ENCODE peak calls at places on chromosomes 7 and 10, in seven cellular contexts. Y, M, F, J, T, D and P are unnamed samples.

GRCh38 chr10:124296121-124296812 is 122.5 kb downstream of the OAT start:
- DNase-seq in Y (no peak), M (no peak), F (no peak), J (no peak), T (peak; percentile 81), D (no peak), P (no peak)

GRCh38 chr10:78995977-78996355 is 72.8 kb upstream of the ZMIZ1 start:
- DNase-seq in Y (no peak), M (no peak), F (no peak), J (no peak), T (no peak), D (no peak), P (no peak)

GRCh38 chr10:99941942-99942835 is 67.6 kb downstream of the DNMBP start:
- DNase-seq in Y (no peak), M (no peak), F (no peak), J (no peak), T (peak; percentile 84), D (no peak), P (no peak)

GRCh38 chr7:128921866-128922440 is 11.4 kb upstream of the KCP start:
- DNase-seq in Y (no peak), M (no peak), F (no peak), J (no peak), T (no peak), D (no peak), P (no peak)

GRCh38 chr10:131790021-131790420 is 110.8 kb upstream of the PPP2R2D start:
- DNase-seq in Y (peak; percentile 52), M (no peak), F (no peak), J (no peak), T (peak; percentile 32), D (no peak), P (no peak)

GRCh38 chr7:21884496-21884895 is 61.2 kb downstream of the CDCA7L start:
- DNase-seq in Y (no peak), M (no peak), F (no peak), J (no peak), T (no peak), D (no peak), P (no peak)

GRCh38 chr7:141418087-141418486 is 133.1 kb upstream of the AGK start:
- DNase-seq in Y (no peak), M (no peak), F (no peak), J (no peak), T (peak; percentile 55), D (no peak), P (no peak)

GRCh38 chr7:151890355-151891004 is 13.6 kb upstream of the PRKAG2 start:
- DNase-seq in Y (no peak), M (no peak), F (no peak), J (no peak), T (peak; percentile 73), D (no peak), P (no peak)

GRCh38 chr7:116491887-116492653 is 7.5 kb upstream of the CAV2 start:
- DNase-seq in Y (no peak), M (no peak), F (no peak), J (no peak), T (no peak), D (no peak), P (no peak)

GRCh38 chr7:38628630-38629385 is 2.4 kb downstream of the AMPH start:
- DNase-seq in Y (no peak), M (no peak), F (no peak), J (no peak), T (no peak), D (no peak), P (no peak)

GRCh38 chr10:48946891-48947500 is 7.4 kb upstream of the LRRC18 start:
- DNase-seq in Y (no peak), M (no peak), F (no peak), J (no peak), T (no peak), D (no peak), P (no peak)

GRCh38 chr7:7321681-7322080 is 139.3 kb downstream of the C1GALT1 start:
- DNase-seq in Y (no peak), M (no peak), F (peak; percentile 90), J (no peak), T (peak; percentile 78), D (no peak), P (no peak)

GRCh38 chr7:107130487-107131220 is 38.1 kb upstream of the HBP1 start:
- DNase-seq in Y (no peak), M (peak; percentile 19), F (no peak), J (no peak), T (peak; percentile 31), D (no peak), P (no peak)

GRCh38 chr7:8443871-8444756 is 10.7 kb downstream of the NXPH1 start:
- DNase-seq in Y (no peak), M (no peak), F (no peak), J (no peak), T (peak; percentile 62), D (peak; percentile 83), P (no peak)

GRCh38 chr10:110358869-110359629 is 54.3 kb upstream of the SMNDC1 start:
- DNase-seq in Y (no peak), M (no peak), F (peak; percentile 94), J (no peak), T (peak; percentile 43), D (no peak), P (no peak)

GRCh38 chr10:89165923-89166322 is 41.2 kb downstream of the CH25H start:
- DNase-seq in Y (no peak), M (no peak), F (no peak), J (no peak), T (no peak), D (no peak), P (no peak)

GRCh38 chr10:78703581-78703980 is 365.2 kb upstream of the ZMIZ1 start:
- DNase-seq in Y (no peak), M (no peak), F (no peak), J (no peak), T (peak; percentile 57), D (peak; percentile 59), P (no peak)

GRCh38 chr10:90658791-90659190 is 199.0 kb downstream of the HTR7 start:
- DNase-seq in Y (no peak), M (no peak), F (no peak), J (no peak), T (no peak), D (no peak), P (no peak)

GRCh38 chr7:89311886-89312285 is 516.3 kb upstream of the TEX47 start:
- DNase-seq in Y (no peak), M (no peak), F (no peak), J (no peak), T (no peak), D (no peak), P (no peak)

GRCh38 chr7:19410096-19410495 is 264.9 kb upstream of the FERD3L start:
- DNase-seq in Y (no peak), M (no peak), F (no peak), J (no peak), T (no peak), D (no peak), P (no peak)

GRCh38 chr10:114684085-114684821 is 26.2 kb upstream of the ABLIM1 start:
- DNase-seq in Y (no peak), M (no peak), F (peak; percentile 29), J (no peak), T (no peak), D (no peak), P (no peak)

GRCh38 chr10:82319558-82319957 is 444.6 kb downstream of the NRG3 start:
- DNase-seq in Y (no peak), M (no peak), F (no peak), J (no peak), T (peak; percentile 7), D (peak; percentile 84), P (no peak)

GRCh38 chr7:158407581-158408331 is 179.9 kb downstream of the PTPRN2 start:
- DNase-seq in Y (no peak), M (peak; percentile 31), F (no peak), J (no peak), T (peak; percentile 86), D (no peak), P (no peak)

GRCh38 chr7:101564778-101565211 is 64.3 kb downstream of the MYL10 start:
- DNase-seq in Y (no peak), M (no peak), F (peak; percentile 6), J (no peak), T (peak; percentile 59), D (no peak), P (peak; percentile 24)

GRCh38 chr10:12539350-12540164 is 190.2 kb downstream of the CAMK1D start:
- DNase-seq in Y (no peak), M (no peak), F (no peak), J (no peak), T (no peak), D (no peak), P (no peak)

GRCh38 chr10:90885176-90885575 is 13.4 kb downstream of the RPP30 start:
- DNase-seq in Y (no peak), M (no peak), F (no peak), J (no peak), T (no peak), D (no peak), P (no peak)

GRCh38 chr7:74311305-74311744 is 22.1 kb downstream of the CLIP2 start:
- DNase-seq in Y (no peak), M (no peak), F (no peak), J (no peak), T (no peak), D (no peak), P (no peak)

GRCh38 chr10:115125505-115125904 is 32.3 kb downstream of the ATRNL1 start:
- DNase-seq in Y (no peak), M (no peak), F (no peak), J (no peak), T (no peak), D (no peak), P (no peak)

GRCh38 chr10:70616761-70617160 is 14.2 kb upstream of the PRF1 start:
- DNase-seq in Y (no peak), M (no peak), F (no peak), J (no peak), T (no peak), D (no peak), P (no peak)

GRCh38 chr7:53800746-53801145 is 741.4 kb upstream of the VSTM2A start:
- DNase-seq in Y (no peak), M (no peak), F (no peak), J (no peak), T (no peak), D (no peak), P (no peak)

GRCh38 chr7:122316467-122317394 is 12.2 kb upstream of the FEZF1 start:
- DNase-seq in Y (no peak), M (no peak), F (no peak), J (no peak), T (peak; percentile 43), D (peak; percentile 62), P (no peak)

GRCh38 chr10:49740346-49741107 is 21.6 kb downstream of the OGDHL start:
- DNase-seq in Y (no peak), M (no peak), F (no peak), J (no peak), T (no peak), D (no peak), P (no peak)

GRCh38 chr10:113752553-113752952 is 1.1 kb downstream of the PLEKHS1 start:
- DNase-seq in Y (no peak), M (no peak), F (no peak), J (no peak), T (no peak), D (no peak), P (no peak)

GRCh38 chr7:518630-519428 is 817 bp downstream of the PDGFA start:
- DNase-seq in Y (peak; percentile 73), M (peak; percentile 45), F (peak; percentile 78), J (no peak), T (peak; percentile 93), D (peak; percentile 79), P (peak; percentile 69)